ENCODE peak calls at places on chromosomes 4 and X, in seven cellular contexts. One of them, this sample, is unnamed.

GRCh38 chr4:41050840-41051775 is 163.2 kb downstream of the APBB2 start:
- DNase-seq in SJSA1: no peak
- DNase-seq in right cardiac atrium: peak; percentile 49
- DNase-seq in CD8-positive, alpha-beta memory T cell: no peak
- DNase-seq in stomach: no peak
- DNase-seq in psoas muscle: no peak
- DNase-seq in naive thymus-derived CD4-positive, alpha-beta T cell: no peak
- DNase-seq in this sample: no peak

GRCh38 chr4:133483600-133484246 is 334.6 kb downstream of the PCDH10 start:
- DNase-seq in stomach: no peak
- DNase-seq in right cardiac atrium: no peak
- DNase-seq in SJSA1: no peak
- DNase-seq in psoas muscle: no peak
- DNase-seq in naive thymus-derived CD4-positive, alpha-beta T cell: no peak
- DNase-seq in CD8-positive, alpha-beta memory T cell: no peak
- DNase-seq in this sample: no peak

GRCh38 chr4:127410201-127410600 is 222.6 kb upstream of the INTU start:
- DNase-seq in naive thymus-derived CD4-positive, alpha-beta T cell: no peak
- DNase-seq in stomach: no peak
- DNase-seq in CD8-positive, alpha-beta memory T cell: no peak
- DNase-seq in SJSA1: no peak
- DNase-seq in psoas muscle: peak; percentile 58
- DNase-seq in right cardiac atrium: peak; percentile 86
- DNase-seq in this sample: no peak

GRCh38 chr4:85929926-85930325 is 429.9 kb downstream of the MAPK10 start:
- DNase-seq in SJSA1: no peak
- DNase-seq in CD8-positive, alpha-beta memory T cell: no peak
- DNase-seq in psoas muscle: no peak
- DNase-seq in naive thymus-derived CD4-positive, alpha-beta T cell: no peak
- DNase-seq in right cardiac atrium: no peak
- DNase-seq in stomach: peak; percentile 68
- DNase-seq in this sample: peak; percentile 42

GRCh38 chr4:88008624-88009235 is 1.3 kb downstream of the PKD2 start:
- DNase-seq in right cardiac atrium: no peak
- DNase-seq in CD8-positive, alpha-beta memory T cell: no peak
- DNase-seq in SJSA1: peak; percentile 48
- DNase-seq in psoas muscle: no peak
- DNase-seq in stomach: no peak
- DNase-seq in naive thymus-derived CD4-positive, alpha-beta T cell: no peak
- DNase-seq in this sample: no peak

GRCh38 chrX:16185725-16186136 is 18.4 kb downstream of the MAGEB17 start:
- DNase-seq in CD8-positive, alpha-beta memory T cell: no peak
- DNase-seq in stomach: no peak
- DNase-seq in SJSA1: peak; percentile 68
- DNase-seq in right cardiac atrium: no peak
- DNase-seq in psoas muscle: no peak
- DNase-seq in naive thymus-derived CD4-positive, alpha-beta T cell: no peak
- DNase-seq in this sample: no peak

GRCh38 chr4:125891597-125892258 is 577.0 kb downstream of the FAT4 start:
- DNase-seq in stomach: no peak
- DNase-seq in CD8-positive, alpha-beta memory T cell: no peak
- DNase-seq in SJSA1: peak; percentile 97
- DNase-seq in psoas muscle: no peak
- DNase-seq in right cardiac atrium: no peak
- DNase-seq in naive thymus-derived CD4-positive, alpha-beta T cell: no peak
- DNase-seq in this sample: no peak

GRCh38 chr4:140750470-140750869 is 5.7 kb downstream of the TBC1D9 start:
- DNase-seq in stomach: no peak
- DNase-seq in psoas muscle: no peak
- DNase-seq in right cardiac atrium: no peak
- DNase-seq in CD8-positive, alpha-beta memory T cell: no peak
- DNase-seq in naive thymus-derived CD4-positive, alpha-beta T cell: no peak
- DNase-seq in SJSA1: no peak
- DNase-seq in this sample: no peak

GRCh38 chr4:25092139-25092538 is 61.4 kb upstream of the LGI2 start:
- DNase-seq in psoas muscle: no peak
- DNase-seq in right cardiac atrium: no peak
- DNase-seq in naive thymus-derived CD4-positive, alpha-beta T cell: no peak
- DNase-seq in SJSA1: no peak
- DNase-seq in stomach: no peak
- DNase-seq in CD8-positive, alpha-beta memory T cell: no peak
- DNase-seq in this sample: no peak

GRCh38 chr4:13984996-13985780 is 357.7 kb upstream of the BOD1L1 start:
- DNase-seq in right cardiac atrium: peak; percentile 42
- DNase-seq in SJSA1: no peak
- DNase-seq in CD8-positive, alpha-beta memory T cell: no peak
- DNase-seq in stomach: no peak
- DNase-seq in naive thymus-derived CD4-positive, alpha-beta T cell: no peak
- DNase-seq in psoas muscle: no peak
- DNase-seq in this sample: no peak

GRCh38 chr4:168319486-168320019 is 1.0 kb upstream of the DDX60 start:
- DNase-seq in SJSA1: peak; percentile 10
- DNase-seq in naive thymus-derived CD4-positive, alpha-beta T cell: no peak
- DNase-seq in psoas muscle: no peak
- DNase-seq in stomach: no peak
- DNase-seq in right cardiac atrium: no peak
- DNase-seq in CD8-positive, alpha-beta memory T cell: no peak
- DNase-seq in this sample: no peak

GRCh38 chr4:136088231-136088630 is 1444.1 kb downstream of the PCDH18 start:
- DNase-seq in stomach: no peak
- DNase-seq in naive thymus-derived CD4-positive, alpha-beta T cell: no peak
- DNase-seq in psoas muscle: no peak
- DNase-seq in CD8-positive, alpha-beta memory T cell: no peak
- DNase-seq in SJSA1: no peak
- DNase-seq in right cardiac atrium: no peak
- DNase-seq in this sample: no peak

GRCh38 chrX:32530802-32531403 is 680.4 kb downstream of the DMD start:
- DNase-seq in naive thymus-derived CD4-positive, alpha-beta T cell: no peak
- DNase-seq in CD8-positive, alpha-beta memory T cell: no peak
- DNase-seq in psoas muscle: no peak
- DNase-seq in right cardiac atrium: no peak
- DNase-seq in stomach: no peak
- DNase-seq in SJSA1: peak; percentile 2
- DNase-seq in this sample: no peak

GRCh38 chr4:58163172-58163571 is 1053.0 kb upstream of the IGFBP7 start:
- DNase-seq in psoas muscle: no peak
- DNase-seq in stomach: no peak
- DNase-seq in naive thymus-derived CD4-positive, alpha-beta T cell: no peak
- DNase-seq in CD8-positive, alpha-beta memory T cell: no peak
- DNase-seq in right cardiac atrium: no peak
- DNase-seq in SJSA1: no peak
- DNase-seq in this sample: no peak

GRCh38 chr4:183950536-183950935 is 45.4 kb downstream of the STOX2 start:
- DNase-seq in right cardiac atrium: no peak
- DNase-seq in stomach: no peak
- DNase-seq in psoas muscle: no peak
- DNase-seq in naive thymus-derived CD4-positive, alpha-beta T cell: no peak
- DNase-seq in CD8-positive, alpha-beta memory T cell: no peak
- DNase-seq in SJSA1: no peak
- DNase-seq in this sample: no peak

GRCh38 chr4:134544303-134544761 is 342.7 kb upstream of the PABPC4L start:
- DNase-seq in right cardiac atrium: no peak
- DNase-seq in psoas muscle: no peak
- DNase-seq in CD8-positive, alpha-beta memory T cell: no peak
- DNase-seq in naive thymus-derived CD4-positive, alpha-beta T cell: no peak
- DNase-seq in stomach: no peak
- DNase-seq in SJSA1: no peak
- DNase-seq in this sample: no peak

GRCh38 chr4:156672924-156673323 is 298.7 kb downstream of the PDGFC start:
- DNase-seq in psoas muscle: no peak
- DNase-seq in stomach: no peak
- DNase-seq in CD8-positive, alpha-beta memory T cell: no peak
- DNase-seq in naive thymus-derived CD4-positive, alpha-beta T cell: no peak
- DNase-seq in SJSA1: no peak
- DNase-seq in right cardiac atrium: no peak
- DNase-seq in this sample: no peak

DNA sequence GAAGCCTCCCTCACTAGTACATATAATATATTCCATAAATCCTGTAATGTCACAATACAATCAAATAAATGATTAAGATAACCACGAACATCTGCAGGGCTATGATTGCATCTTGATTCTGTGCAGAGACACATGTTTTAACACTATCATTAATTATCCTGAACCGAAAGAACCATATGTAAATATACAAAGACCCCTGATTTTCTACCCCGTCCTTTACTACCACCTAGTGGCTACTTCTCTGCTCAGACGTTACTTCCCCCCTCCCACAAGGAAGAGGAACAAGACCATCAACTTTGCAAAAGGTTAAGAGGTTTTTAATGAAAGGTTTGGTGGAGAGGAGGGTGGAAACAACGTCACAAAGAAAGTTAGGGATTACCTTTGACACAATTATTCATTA is 134.0 kb downstream of the COL4A6 start:
- DNase-seq in naive thymus-derived CD4-positive, alpha-beta T cell: no peak
- DNase-seq in CD8-positive, alpha-beta memory T cell: no peak
- DNase-seq in SJSA1: no peak
- DNase-seq in right cardiac atrium: no peak
- DNase-seq in stomach: no peak
- DNase-seq in psoas muscle: no peak
- DNase-seq in this sample: no peak
- H3K27ac ChIP-seq in naive thymus-derived CD4-positive, alpha-beta T cell: no peak overlapping the region
- H3K27ac ChIP-seq in CD8-positive, alpha-beta memory T cell: no peak overlapping the region
- H3K27ac ChIP-seq in SJSA1: no peak overlapping the region
- H3K27ac ChIP-seq in right cardiac atrium: no peak overlapping the region
- H3K27ac ChIP-seq in stomach: no peak overlapping the region
- H3K27ac ChIP-seq in psoas muscle: no peak overlapping the region
- H3K27ac ChIP-seq in this sample: no peak overlapping the region

GRCh38 chrX:113001836-113002235 is 161.2 kb upstream of the AMOT start:
- DNase-seq in psoas muscle: no peak
- DNase-seq in CD8-positive, alpha-beta memory T cell: no peak
- DNase-seq in right cardiac atrium: no peak
- DNase-seq in SJSA1: no peak
- DNase-seq in naive thymus-derived CD4-positive, alpha-beta T cell: no peak
- DNase-seq in stomach: no peak
- DNase-seq in this sample: no peak

DNA sequence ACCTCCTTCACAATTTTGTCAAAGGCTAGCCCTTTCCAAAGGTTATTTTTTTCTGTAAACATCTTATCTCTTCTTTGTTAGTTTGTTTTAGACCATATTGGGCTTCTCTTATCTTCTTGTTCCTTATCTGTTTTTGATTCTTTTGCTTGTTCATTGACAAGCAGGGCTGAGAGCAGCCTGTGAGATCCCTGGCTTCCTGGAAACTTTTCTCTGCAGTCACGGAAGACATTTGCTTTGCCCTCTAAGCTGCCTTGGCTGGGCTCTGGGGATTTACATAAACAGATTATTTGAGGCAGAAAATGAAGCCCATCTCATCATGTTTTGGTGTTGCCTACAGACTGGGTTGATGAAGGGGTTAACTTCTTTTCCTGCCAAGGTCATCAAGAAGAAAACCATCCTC is 157.4 kb upstream of the AMOT start:
- DNase-seq in naive thymus-derived CD4-positive, alpha-beta T cell: no peak
- DNase-seq in stomach: no peak
- DNase-seq in SJSA1: no peak
- DNase-seq in right cardiac atrium: no peak
- DNase-seq in psoas muscle: no peak
- DNase-seq in CD8-positive, alpha-beta memory T cell: no peak
- DNase-seq in this sample: no peak
- H3K4me1 ChIP-seq in naive thymus-derived CD4-positive, alpha-beta T cell: no peaks in the 10 kb centered on the region
- H3K4me1 ChIP-seq in stomach: no peaks in the 10 kb centered on the region
- H3K4me1 ChIP-seq in SJSA1: no peaks in the 10 kb centered on the region
- H3K4me1 ChIP-seq in right cardiac atrium: no peaks in the 10 kb centered on the region
- H3K4me1 ChIP-seq in psoas muscle: no peaks in the 10 kb centered on the region
- H3K4me1 ChIP-seq in CD8-positive, alpha-beta memory T cell: no peaks in the 10 kb centered on the region
- H3K4me1 ChIP-seq in this sample: no peaks in the 10 kb centered on the region

GRCh38 chr4:2071252-2071911 is 12.3 kb downstream of the NAT8L start:
- DNase-seq in psoas muscle: peak; percentile 19
- DNase-seq in right cardiac atrium: no peak
- DNase-seq in SJSA1: no peak
- DNase-seq in naive thymus-derived CD4-positive, alpha-beta T cell: no peak
- DNase-seq in stomach: no peak
- DNase-seq in CD8-positive, alpha-beta memory T cell: no peak
- DNase-seq in this sample: no peak
- H3K27ac ChIP-seq in psoas muscle: no peak overlapping the region
- H3K27ac ChIP-seq in right cardiac atrium: no peak overlapping the region
- H3K27ac ChIP-seq in SJSA1: no peak overlapping the region
- H3K27ac ChIP-seq in naive thymus-derived CD4-positive, alpha-beta T cell: no peak overlapping the region
- H3K27ac ChIP-seq in stomach: no peak overlapping the region
- H3K27ac ChIP-seq in CD8-positive, alpha-beta memory T cell: no peak overlapping the region
- H3K27ac ChIP-seq in this sample: no peak overlapping the region

GRCh38 chr4:2299794-2300193 is 37.9 kb upstream of the MXD4 start:
- DNase-seq in naive thymus-derived CD4-positive, alpha-beta T cell: no peak
- DNase-seq in CD8-positive, alpha-beta memory T cell: no peak
- DNase-seq in right cardiac atrium: no peak
- DNase-seq in SJSA1: no peak
- DNase-seq in stomach: peak; percentile 1
- DNase-seq in psoas muscle: no peak
- DNase-seq in this sample: no peak

GRCh38 chr4:2296621-2297601 is 35.0 kb upstream of the MXD4 start:
- DNase-seq in SJSA1: no peak
- DNase-seq in stomach: no peak
- DNase-seq in psoas muscle: no peak
- DNase-seq in naive thymus-derived CD4-positive, alpha-beta T cell: no peak
- DNase-seq in right cardiac atrium: no peak
- DNase-seq in CD8-positive, alpha-beta memory T cell: no peak
- DNase-seq in this sample: no peak

GRCh38 chr4:2295535-2296442 is 33.9 kb upstream of the MXD4 start:
- DNase-seq in CD8-positive, alpha-beta memory T cell: no peak
- DNase-seq in right cardiac atrium: no peak
- DNase-seq in psoas muscle: no peak
- DNase-seq in stomach: no peak
- DNase-seq in naive thymus-derived CD4-positive, alpha-beta T cell: no peak
- DNase-seq in SJSA1: no peak
- DNase-seq in this sample: no peak

GRCh38 chr4:2298548-2298991 is 36.7 kb upstream of the MXD4 start:
- DNase-seq in SJSA1: no peak
- DNase-seq in stomach: peak; percentile 15
- DNase-seq in psoas muscle: no peak
- DNase-seq in naive thymus-derived CD4-positive, alpha-beta T cell: no peak
- DNase-seq in CD8-positive, alpha-beta memory T cell: no peak
- DNase-seq in right cardiac atrium: no peak
- DNase-seq in this sample: no peak

DNA sequence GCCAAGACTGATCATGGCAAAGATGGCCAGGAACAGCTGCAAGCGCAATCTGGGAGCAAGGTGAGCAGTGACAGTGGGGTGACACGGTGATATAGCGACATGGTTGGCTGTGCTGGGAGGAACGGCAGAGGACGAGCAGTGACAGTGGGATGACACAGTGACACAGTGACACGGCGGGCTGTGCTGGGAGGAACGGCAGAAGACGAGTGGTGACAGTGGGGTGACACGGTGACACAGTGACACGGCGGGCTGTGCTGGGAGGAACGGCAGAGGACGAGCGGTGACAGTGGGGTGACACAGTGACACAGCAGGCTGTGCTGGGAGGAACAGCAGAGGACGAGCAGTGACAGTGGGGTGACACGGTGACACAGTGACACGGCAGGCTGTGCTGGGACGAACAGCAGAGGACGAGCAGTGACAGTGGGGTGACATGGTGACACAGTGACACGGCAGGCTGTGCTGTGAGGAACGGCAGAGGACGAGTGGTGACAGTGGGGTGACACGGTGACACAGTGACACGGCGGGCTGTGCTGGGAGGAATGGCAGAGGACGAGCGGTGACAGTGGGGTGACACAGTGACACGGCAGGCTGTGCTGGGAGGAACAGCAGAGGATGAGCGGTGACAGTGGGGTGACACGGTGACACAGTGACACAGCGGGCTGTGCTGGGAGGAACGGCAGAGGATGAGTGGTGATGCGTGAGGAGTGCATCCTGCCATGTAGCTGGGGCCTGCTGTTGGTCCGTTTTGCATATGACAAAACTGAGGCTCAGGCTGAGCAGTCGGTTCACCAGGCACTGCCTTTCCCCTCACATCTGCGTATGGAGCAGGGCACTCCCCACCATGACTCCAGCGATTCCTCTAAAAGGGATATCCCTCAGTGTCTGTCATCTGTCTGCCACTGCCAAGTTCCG is 36.0 kb upstream of the MXD4 start:
- DNase-seq in stomach: no peak
- DNase-seq in SJSA1: no peak
- DNase-seq in right cardiac atrium: no peak
- DNase-seq in CD8-positive, alpha-beta memory T cell: no peak
- DNase-seq in naive thymus-derived CD4-positive, alpha-beta T cell: no peak
- DNase-seq in psoas muscle: no peak
- DNase-seq in this sample: no peak
- H3K4me1 ChIP-seq in stomach: no peaks in the 10 kb centered on the region
- H3K4me1 ChIP-seq in SJSA1: no peaks in the 10 kb centered on the region
- H3K4me1 ChIP-seq in right cardiac atrium: no peaks in the 10 kb centered on the region
- H3K4me1 ChIP-seq in CD8-positive, alpha-beta memory T cell: peaks cover 25% of the 10 kb centered on the region
- H3K4me1 ChIP-seq in naive thymus-derived CD4-positive, alpha-beta T cell: no peaks in the 10 kb centered on the region
- H3K4me1 ChIP-seq in psoas muscle: no peaks in the 10 kb centered on the region
- H3K4me1 ChIP-seq in this sample: no peaks in the 10 kb centered on the region

This sample was measured in lung.